ENCODE peak calls at places on chromosomes 5 and 9, in five cellular contexts. L is AG09319, X is germinal center, Z is endothelial cell, H is iPS-NIHi11. B is an unnamed sample.

GRCh38 chr5:136501133-136501532 is 135.8 kb upstream of the TRPC7 start:
- DNase-seq in L (no peak), X (no peak), Z (no peak), H (no peak), B (no peak)

GRCh38 chr5:16859346-16859745 is 76.7 kb downstream of the MYO10 start:
- DNase-seq in L (no peak), X (no peak), Z (no peak), H (no peak), B (no peak)

GRCh38 chr5:177508837-177509236 is 789 bp downstream of the DOK3 start:
- DNase-seq in L (no peak), X (peak), Z (no peak), H (no peak), B (no peak)

GRCh38 chr5:171323806-171324632 is 15.0 kb downstream of the TLX3 start:
- DNase-seq in L (no peak), X (no peak), Z (no peak), H (no peak), B (no peak)

GRCh38 chr9:96450613-96451544 is 910 bp downstream of the HABP4 start:
- DNase-seq in L (no peak), X (peak), Z (peak), H (peak), B (no peak)

GRCh38 chr9:93622725-93623124 is 46.3 kb downstream of the PHF2 start:
- DNase-seq in L (no peak), X (no peak), Z (no peak), H (no peak), B (no peak)

GRCh38 chr5:15821506-15821905 is 321.5 kb downstream of the FBXL7 start:
- DNase-seq in L (no peak), X (no peak), Z (no peak), H (no peak), B (no peak)

GRCh38 chr5:10286552-10287227 is 21.0 kb downstream of the CMBL start:
- DNase-seq in L (no peak), X (no peak), Z (no peak), H (no peak), B (no peak)

GRCh38 chr5:3336666-3337065 is 259.0 kb upstream of the IRX1 start:
- DNase-seq in L (no peak), X (no peak), Z (no peak), H (no peak), B (no peak)

GRCh38 chr5:135356522-135357318 is 42.3 kb downstream of the MACROH2A1 start:
- DNase-seq in L (peak), X (no peak), Z (no peak), H (no peak), B (no peak)